ENCODE peak calls at places on chromosomes 1 and 21, in five cellular contexts. V is PC-3, I is aorta, X is neural progenitor cell, J is adrenal gland. Z is an unnamed sample.
A peak's percentile ranks its signal among the peaks of the same experiment; 100 is the strongest.

GRCh38 chr1:9716404-9717192 is 65.1 kb downstream of the PIK3CD start:
- DNase-seq in V (no peak), I (no peak), X (no peak), J (no peak), Z (no peak)

GRCh38 chr1:208868554-208868953 is 624.4 kb upstream of the PLXNA2 start:
- DNase-seq in V (peak; percentile 53), I (no peak), X (no peak), J (no peak), Z (no peak)

GRCh38 chr21:19853709-19854575 is 1144.3 kb upstream of the NCAM2 start:
- DNase-seq in V (no peak), I (no peak), X (no peak), J (no peak), Z (no peak)

GRCh38 chr1:145782166-145783099 is 41.5 kb downstream of the RNF115 start:
- DNase-seq in V (peak; percentile 97), I (no peak), X (no peak), J (no peak), Z (no peak)

GRCh38 chr1:217493290-217493689 is 137.6 kb downstream of the GPATCH2 start:
- DNase-seq in V (peak; percentile 95), I (no peak), X (no peak), J (no peak), Z (no peak)

GRCh38 chr1:180636138-180636537 is 4.3 kb downstream of the XPR1 start:
- DNase-seq in V (peak; percentile 21), I (no peak), X (no peak), J (no peak), Z (no peak)

GRCh38 chr21:46095106-46095719 is 2.7 kb upstream of the COL6A2 start:
- DNase-seq in V (no peak), I (peak; percentile 46), X (no peak), J (peak; percentile 43), Z (peak; percentile 67)

GRCh38 chr1:25675729-25676476 is 59.3 kb downstream of the MAN1C1 start:
- DNase-seq in V (no peak), I (no peak), X (no peak), J (no peak), Z (no peak)

GRCh38 chr1:107842241-107842640 is 122.7 kb downstream of the VAV3 start:
- DNase-seq in V (peak; percentile 42), I (no peak), X (no peak), J (no peak), Z (no peak)

GRCh38 chr1:47417129-47418044 is 1.3 kb downstream of the FOXE3 start:
- DNase-seq in V (no peak), I (no peak), X (no peak), J (no peak), Z (no peak)

GRCh38 chr1:150281221-150281757 is 1.1 kb upstream of the CIART start:
- DNase-seq in V (peak; percentile 81), I (peak; percentile 81), X (peak; percentile 88), J (peak; percentile 92), Z (peak; percentile 80)

GRCh38 chr1:207910678-207911354 is at the start of gene CD34:
- DNase-seq in V (no peak), I (peak; percentile 76), X (peak; percentile 71), J (no peak), Z (no peak)

GRCh38 chr21:17495680-17496079 is 17.2 kb upstream of the CXADR start:
- DNase-seq in V (no peak), I (no peak), X (peak; percentile 47), J (no peak), Z (no peak)

GRCh38 chr1:93839307-93839706 is 39.7 kb downstream of the DNTTIP2 start:
- DNase-seq in V (peak; percentile 60), I (no peak), X (no peak), J (peak; percentile 61), Z (no peak)

GRCh38 chr1:37420461-37420860 is 53.9 kb upstream of the ZC3H12A start:
- DNase-seq in V (no peak), I (no peak), X (no peak), J (no peak), Z (no peak)

GRCh38 chr1:224635356-224635755 is 19.2 kb downstream of the CNIH3 start:
- DNase-seq in V (peak; percentile 94), I (no peak), X (no peak), J (peak; percentile 84), Z (no peak)

GRCh38 chr1:31798086-31798432 is 17.8 kb downstream of the SPOCD1 start:
- DNase-seq in V (no peak), I (no peak), X (no peak), J (peak; percentile 37), Z (no peak)

GRCh38 chr1:181587870-181588438 is 104.6 kb downstream of the CACNA1E start:
- DNase-seq in V (no peak), I (no peak), X (peak; percentile 23), J (no peak), Z (no peak)

GRCh38 chr1:221725683-221726330 is 16.1 kb downstream of the DUSP10 start:
- DNase-seq in V (peak; percentile 82), I (no peak), X (no peak), J (no peak), Z (no peak)

GRCh38 chr1:153520818-153521476 is 14.8 kb downstream of the S100A6 start:
- DNase-seq in V (peak; percentile 46), I (no peak), X (no peak), J (peak; percentile 35), Z (no peak)

GRCh38 chr1:92989253-92989652 is 28.0 kb upstream of the DIPK1A start:
- DNase-seq in V (peak; percentile 16), I (no peak), X (no peak), J (no peak), Z (no peak)

GRCh38 chr1:100006688-100007087 is 36.9 kb downstream of the SLC35A3 start:
- DNase-seq in V (no peak), I (no peak), X (no peak), J (no peak), Z (no peak)

GRCh38 chr1:201119826-201120225 is 7.2 kb downstream of the ASCL5 start:
- DNase-seq in V (no peak), I (no peak), X (no peak), J (no peak), Z (no peak)

GRCh38 chr1:31101147-31101502 is 35.6 kb upstream of the PUM1 start:
- DNase-seq in V (peak; percentile 56), I (no peak), X (no peak), J (no peak), Z (no peak)

GRCh38 chr1:150957666-150958065 is 17.0 kb downstream of the CERS2 start:
- DNase-seq in V (no peak), I (peak; percentile 29), X (no peak), J (peak; percentile 45), Z (no peak)

GRCh38 chr1:12405325-12406217 is 175.7 kb downstream of the VPS13D start:
- DNase-seq in V (no peak), I (peak; percentile 60), X (peak; percentile 46), J (peak; percentile 62), Z (no peak)

GRCh38 chr1:3135073-3135745 is 66.2 kb downstream of the PRDM16 start:
- DNase-seq in V (no peak), I (no peak), X (peak; percentile 45), J (no peak), Z (no peak)
- H3K27ac ChIP-seq in V (no peak overlapping the region), I (peak overlapping the region; percentile 39), X (no peak overlapping the region), J (no peak overlapping the region), Z (peak overlapping the region; percentile 63)

DNA sequence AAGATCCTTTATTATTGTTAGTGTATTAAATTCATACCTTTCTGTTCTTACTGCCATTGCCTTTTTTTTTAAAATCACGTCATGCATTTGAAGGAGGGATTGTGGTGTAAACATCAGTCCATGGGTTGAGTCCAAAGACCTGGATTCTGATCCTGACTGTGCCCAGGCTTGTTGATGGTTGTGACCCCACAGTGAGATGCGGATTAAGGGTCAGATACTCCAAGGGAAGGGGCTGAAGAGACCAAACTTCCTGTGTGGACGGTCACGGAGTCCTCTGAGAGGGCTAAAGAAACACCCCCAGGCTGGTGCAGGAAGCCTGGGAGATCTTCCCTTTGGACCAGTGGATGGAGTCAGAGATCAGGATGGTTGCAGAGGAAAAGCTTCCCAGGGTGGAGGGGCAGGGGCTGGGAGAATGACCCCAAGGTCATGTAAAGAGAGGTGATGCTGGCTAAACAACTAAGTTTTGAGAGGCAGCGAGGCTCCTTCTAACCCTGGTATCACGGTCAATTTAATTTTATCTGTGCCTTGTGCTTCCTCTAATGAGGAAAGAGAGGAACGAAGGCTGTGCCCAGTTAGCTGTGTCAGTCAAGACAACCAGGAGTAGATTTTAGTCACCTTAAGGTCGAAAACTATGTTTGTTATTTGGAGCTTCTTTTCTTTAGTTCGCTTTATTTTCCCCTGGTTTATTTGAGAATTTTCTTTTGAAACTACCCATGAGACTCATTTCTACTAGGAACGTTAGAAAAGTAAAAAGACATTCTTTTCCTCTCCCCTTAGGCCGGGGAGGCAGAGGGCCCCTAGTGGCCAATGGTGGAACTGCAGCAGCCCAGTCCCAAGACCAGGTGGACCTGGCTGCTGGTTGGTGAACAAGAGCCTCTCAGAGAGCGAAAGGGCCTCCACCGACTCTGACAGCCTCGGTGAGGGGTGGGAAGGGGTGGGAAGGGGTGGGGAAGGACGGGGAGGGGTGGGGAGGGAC is 8.7 kb upstream of the GPR161 start:
- DNase-seq in V (peak; percentile 95), I (peak; percentile 94), X (peak; percentile 90), J (peak; percentile 92), Z (peak; percentile 84)
- H3K27ac ChIP-seq in V (no peak overlapping the region), I (no peak overlapping the region), X (no peak overlapping the region), J (no peak overlapping the region), Z (no peak overlapping the region)

GRCh38 chr21:42221581-42222345 is 2.8 kb downstream of the ABCG1 start:
- DNase-seq in V (no peak), I (no peak), X (no peak), J (peak; percentile 74), Z (peak; percentile 73)
- H3K27ac ChIP-seq in V (no peak overlapping the region), I (no peak overlapping the region), X (no peak overlapping the region), J (no peak overlapping the region), Z (peak overlapping the region; percentile 70)

GRCh38 chr1:57512386-57512785 is 88.5 kb upstream of the DAB1 start:
- DNase-seq in V (no peak), I (no peak), X (no peak), J (no peak), Z (no peak)
- H3K27ac ChIP-seq in V (no peak overlapping the region), I (no peak overlapping the region), X (no peak overlapping the region), J (no peak overlapping the region), Z (no peak overlapping the region)

GRCh38 chr1:21451212-21451611 is 11.3 kb downstream of the NBPF3 start:
- DNase-seq in V (peak; percentile 48), I (no peak), X (no peak), J (no peak), Z (no peak)
- H3K27ac ChIP-seq in V (peak overlapping the region; percentile 37), I (no peak overlapping the region), X (no peak overlapping the region), J (no peak overlapping the region), Z (no peak overlapping the region)

GRCh38 chr1:68188644-68189340 is 43.5 kb downstream of the WLS start:
- DNase-seq in V (no peak), I (no peak), X (no peak), J (no peak), Z (no peak)
- H3K27ac ChIP-seq in V (no peak overlapping the region), I (no peak overlapping the region), X (no peak overlapping the region), J (no peak overlapping the region), Z (no peak overlapping the region)

DNA sequence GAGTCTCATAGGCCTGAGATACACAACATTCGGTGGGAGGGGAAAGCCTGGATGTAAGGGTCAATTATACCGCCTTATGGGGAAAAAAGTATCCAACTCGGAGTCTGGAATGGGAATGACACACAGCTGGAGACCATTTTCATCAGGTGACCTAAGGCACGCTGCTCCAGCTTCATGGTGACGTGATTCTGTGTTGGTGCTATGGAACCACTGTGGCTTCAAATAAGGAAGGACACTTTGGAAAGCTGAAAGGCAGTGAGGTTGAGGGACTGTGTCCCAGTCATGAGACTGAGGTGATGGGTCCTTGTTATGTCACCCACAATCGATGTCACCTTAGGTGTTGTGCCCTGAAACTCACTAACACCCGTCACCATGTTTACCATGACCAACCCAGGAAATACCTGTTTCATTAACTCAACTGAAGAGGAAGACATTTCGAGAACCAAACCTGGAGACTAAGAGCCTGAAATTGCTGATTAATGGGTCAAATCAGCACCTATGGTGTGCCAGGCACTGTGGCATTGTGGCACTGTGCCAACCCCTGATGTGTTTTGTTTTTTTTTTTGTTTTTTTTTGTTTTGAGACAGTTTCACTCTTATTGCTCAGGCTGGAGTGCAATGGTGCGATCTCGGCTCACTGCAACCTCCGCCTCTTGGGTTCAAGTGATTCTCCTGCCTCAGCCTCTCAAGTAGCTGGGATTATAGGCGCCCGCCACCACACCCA is 54.4 kb downstream of the IRF2BP2 start:
- DNase-seq in V (peak; percentile 4), I (no peak), X (no peak), J (no peak), Z (peak; percentile 52)
- H3K27ac ChIP-seq in V (no peak overlapping the region), I (no peak overlapping the region), X (no peak overlapping the region), J (no peak overlapping the region), Z (no peak overlapping the region)

Z was measured in coronary artery.